ENCODE peak calls at places on chromosomes 4 and X, in ten cellular contexts. One of them, this sample, is unnamed. For H3K4me1 and H3K27me3, the result is how much of the 10 kb centered on the place peaks cover.

GRCh38 chrX:3428762-3429161 is 82.3 kb upstream of the MXRA5 start:
- DNase-seq in cardiac muscle cell: peak
- DNase-seq in pancreas: no peak
- DNase-seq in hepatocyte: no peak
- DNase-seq in heart right ventricle: no peak
- DNase-seq in lower lobe of right lung: no peak
- DNase-seq in breast epithelium: no peak
- DNase-seq in fibroblast of lung: no peak
- DNase-seq in tibial nerve: no peak
- DNase-seq in left lung: no peak
- DNase-seq in this sample: no peak

GRCh38 chrX:79564362-79564761 is 197.2 kb upstream of the ITM2A start:
- DNase-seq in cardiac muscle cell: no peak
- DNase-seq in pancreas: no peak
- DNase-seq in lower lobe of right lung: no peak
- DNase-seq in heart right ventricle: no peak
- DNase-seq in hepatocyte: no peak
- DNase-seq in tibial nerve: no peak
- DNase-seq in left lung: no peak
- DNase-seq in breast epithelium: no peak
- DNase-seq in fibroblast of lung: no peak
- DNase-seq in this sample: no peak

GRCh38 chr4:16461362-16461761 is 235.1 kb upstream of the TAPT1 start:
- DNase-seq in left lung: no peak
- DNase-seq in heart right ventricle: no peak
- DNase-seq in lower lobe of right lung: no peak
- DNase-seq in fibroblast of lung: no peak
- DNase-seq in hepatocyte: no peak
- DNase-seq in tibial nerve: no peak
- DNase-seq in cardiac muscle cell: no peak
- DNase-seq in pancreas: no peak
- DNase-seq in breast epithelium: no peak
- DNase-seq in this sample: no peak

GRCh38 chr4:48546336-48546735 is 56.3 kb downstream of the ZAR1 start:
- DNase-seq in pancreas: no peak
- DNase-seq in left lung: no peak
- DNase-seq in heart right ventricle: no peak
- DNase-seq in hepatocyte: peak
- DNase-seq in cardiac muscle cell: peak
- DNase-seq in tibial nerve: peak
- DNase-seq in breast epithelium: no peak
- DNase-seq in fibroblast of lung: peak
- DNase-seq in lower lobe of right lung: no peak
- DNase-seq in this sample: peak

GRCh38 chrX:139204576-139204902 is 326.0 kb upstream of the F9 start:
- DNase-seq in pancreas: no peak
- DNase-seq in lower lobe of right lung: peak
- DNase-seq in fibroblast of lung: no peak
- DNase-seq in hepatocyte: no peak
- DNase-seq in cardiac muscle cell: no peak
- DNase-seq in left lung: no peak
- DNase-seq in breast epithelium: no peak
- DNase-seq in tibial nerve: no peak
- DNase-seq in heart right ventricle: no peak
- DNase-seq in this sample: no peak

GRCh38 chr4:83906561-83906960 is 370.7 kb downstream of the GPAT3 start:
- DNase-seq in fibroblast of lung: peak
- DNase-seq in tibial nerve: peak
- DNase-seq in left lung: no peak
- DNase-seq in cardiac muscle cell: peak
- DNase-seq in pancreas: no peak
- DNase-seq in breast epithelium: no peak
- DNase-seq in lower lobe of right lung: no peak
- DNase-seq in hepatocyte: no peak
- DNase-seq in heart right ventricle: no peak
- DNase-seq in this sample: no peak

GRCh38 chrX:123833387-123833786 is 26.5 kb upstream of the XIAP start:
- DNase-seq in heart right ventricle: peak
- DNase-seq in cardiac muscle cell: peak
- DNase-seq in tibial nerve: peak
- DNase-seq in lower lobe of right lung: no peak
- DNase-seq in breast epithelium: no peak
- DNase-seq in hepatocyte: peak
- DNase-seq in pancreas: peak
- DNase-seq in fibroblast of lung: peak
- DNase-seq in left lung: no peak
- DNase-seq in this sample: peak

GRCh38 chr4:146647615-146648383 is 9.1 kb downstream of the POU4F2 start:
- DNase-seq in fibroblast of lung: no peak
- DNase-seq in cardiac muscle cell: no peak
- DNase-seq in left lung: peak
- DNase-seq in tibial nerve: no peak
- DNase-seq in pancreas: no peak
- DNase-seq in heart right ventricle: no peak
- DNase-seq in hepatocyte: no peak
- DNase-seq in lower lobe of right lung: no peak
- DNase-seq in breast epithelium: no peak
- DNase-seq in this sample: no peak

GRCh38 chrX:30067677-30068076 is 147.7 kb upstream of the MAGEB2 start:
- DNase-seq in hepatocyte: no peak
- DNase-seq in pancreas: no peak
- DNase-seq in breast epithelium: no peak
- DNase-seq in fibroblast of lung: no peak
- DNase-seq in tibial nerve: no peak
- DNase-seq in heart right ventricle: no peak
- DNase-seq in cardiac muscle cell: no peak
- DNase-seq in left lung: no peak
- DNase-seq in lower lobe of right lung: no peak
- DNase-seq in this sample: no peak

GRCh38 chr4:36054750-36055467 is 189.4 kb downstream of the ARAP2 start:
- DNase-seq in left lung: no peak
- DNase-seq in heart right ventricle: no peak
- DNase-seq in pancreas: no peak
- DNase-seq in tibial nerve: no peak
- DNase-seq in cardiac muscle cell: no peak
- DNase-seq in hepatocyte: no peak
- DNase-seq in fibroblast of lung: no peak
- DNase-seq in lower lobe of right lung: no peak
- DNase-seq in breast epithelium: no peak
- DNase-seq in this sample: no peak

GRCh38 chr4:828641-829271 is 2.8 kb upstream of the CPLX1 start:
- DNase-seq in pancreas: peak
- DNase-seq in tibial nerve: no peak
- DNase-seq in left lung: peak
- DNase-seq in fibroblast of lung: no peak
- DNase-seq in heart right ventricle: peak
- DNase-seq in lower lobe of right lung: peak
- DNase-seq in hepatocyte: no peak
- DNase-seq in breast epithelium: no peak
- DNase-seq in cardiac muscle cell: peak
- DNase-seq in this sample: no peak

GRCh38 chr4:1400191-1400805 is 5.9 kb downstream of the NKX1-1 start:
- DNase-seq in tibial nerve: no peak
- DNase-seq in fibroblast of lung: no peak
- DNase-seq in breast epithelium: no peak
- DNase-seq in lower lobe of right lung: peak
- DNase-seq in left lung: peak
- DNase-seq in hepatocyte: no peak
- DNase-seq in cardiac muscle cell: no peak
- DNase-seq in heart right ventricle: no peak
- DNase-seq in pancreas: peak
- DNase-seq in this sample: no peak

GRCh38 chr4:31071807-31072486 is 351.8 kb downstream of the PCDH7 start:
- DNase-seq in lower lobe of right lung: no peak
- DNase-seq in left lung: no peak
- DNase-seq in tibial nerve: no peak
- DNase-seq in fibroblast of lung: peak
- DNase-seq in hepatocyte: no peak
- DNase-seq in breast epithelium: no peak
- DNase-seq in pancreas: no peak
- DNase-seq in cardiac muscle cell: peak
- DNase-seq in heart right ventricle: no peak
- DNase-seq in this sample: no peak

GRCh38 chr4:76210502-76210901 is 3.1 kb downstream of the SCARB2 start:
- DNase-seq in lower lobe of right lung: no peak
- DNase-seq in breast epithelium: no peak
- DNase-seq in cardiac muscle cell: no peak
- DNase-seq in heart right ventricle: no peak
- DNase-seq in hepatocyte: no peak
- DNase-seq in fibroblast of lung: no peak
- DNase-seq in pancreas: no peak
- DNase-seq in left lung: no peak
- DNase-seq in tibial nerve: no peak
- DNase-seq in this sample: no peak

GRCh38 chrX:78237127-78237526 is 90.3 kb downstream of the CYSLTR1 start:
- DNase-seq in lower lobe of right lung: no peak
- DNase-seq in cardiac muscle cell: no peak
- DNase-seq in left lung: no peak
- DNase-seq in hepatocyte: no peak
- DNase-seq in fibroblast of lung: no peak
- DNase-seq in breast epithelium: no peak
- DNase-seq in tibial nerve: no peak
- DNase-seq in pancreas: no peak
- DNase-seq in heart right ventricle: no peak
- DNase-seq in this sample: no peak

DNA sequence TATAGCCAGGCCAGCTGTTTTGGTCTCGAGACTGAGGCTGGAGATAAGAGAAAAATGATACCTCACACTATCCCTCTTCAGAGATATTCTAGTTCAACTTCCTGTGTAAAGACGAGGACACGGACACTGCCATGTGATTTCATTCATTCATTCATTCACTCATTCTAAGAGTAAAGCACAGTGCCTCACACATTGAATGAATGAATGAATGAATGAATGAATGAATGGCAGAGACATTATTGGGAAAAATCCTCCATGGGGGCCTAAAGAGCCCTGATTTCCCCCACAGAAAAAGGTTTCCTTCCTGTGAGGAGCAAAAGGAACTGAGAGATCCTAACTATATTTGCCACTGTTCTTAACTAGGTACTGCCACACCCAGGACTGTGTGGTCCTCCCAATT is 183.4 kb upstream of the MAP3K15 start:
- DNase-seq in fibroblast of lung: no peak
- DNase-seq in lower lobe of right lung: no peak
- DNase-seq in hepatocyte: no peak
- DNase-seq in tibial nerve: no peak
- DNase-seq in pancreas: no peak
- DNase-seq in breast epithelium: no peak
- DNase-seq in heart right ventricle: no peak
- DNase-seq in cardiac muscle cell: no peak
- DNase-seq in left lung: no peak
- DNase-seq in this sample: no peak
- H3K4me1 ChIP-seq in fibroblast of lung: under half
- H3K4me1 ChIP-seq in lower lobe of right lung: under half
- H3K4me1 ChIP-seq in hepatocyte: under half
- H3K4me1 ChIP-seq in tibial nerve: under half
- H3K4me1 ChIP-seq in pancreas: under half
- H3K4me1 ChIP-seq in breast epithelium: under half
- H3K4me1 ChIP-seq in heart right ventricle: under half
- H3K4me1 ChIP-seq in cardiac muscle cell: under half
- H3K4me1 ChIP-seq in left lung: under half
- H3K4me1 ChIP-seq in this sample: under half

GRCh38 chrX:17397074-17397473 is 22.1 kb downstream of the NHS start:
- DNase-seq in lower lobe of right lung: no peak
- DNase-seq in pancreas: no peak
- DNase-seq in cardiac muscle cell: peak
- DNase-seq in hepatocyte: no peak
- DNase-seq in heart right ventricle: no peak
- DNase-seq in left lung: no peak
- DNase-seq in tibial nerve: no peak
- DNase-seq in fibroblast of lung: peak
- DNase-seq in breast epithelium: no peak
- DNase-seq in this sample: no peak
- H3K27me3 ChIP-seq in lower lobe of right lung: under half
- H3K27me3 ChIP-seq in pancreas: under half
- H3K27me3 ChIP-seq in cardiac muscle cell: under half
- H3K27me3 ChIP-seq in hepatocyte: under half
- H3K27me3 ChIP-seq in heart right ventricle: under half
- H3K27me3 ChIP-seq in left lung: under half
- H3K27me3 ChIP-seq in tibial nerve: under half
- H3K27me3 ChIP-seq in fibroblast of lung: under half
- H3K27me3 ChIP-seq in breast epithelium: under half
- H3K27me3 ChIP-seq in this sample: under half

DNA sequence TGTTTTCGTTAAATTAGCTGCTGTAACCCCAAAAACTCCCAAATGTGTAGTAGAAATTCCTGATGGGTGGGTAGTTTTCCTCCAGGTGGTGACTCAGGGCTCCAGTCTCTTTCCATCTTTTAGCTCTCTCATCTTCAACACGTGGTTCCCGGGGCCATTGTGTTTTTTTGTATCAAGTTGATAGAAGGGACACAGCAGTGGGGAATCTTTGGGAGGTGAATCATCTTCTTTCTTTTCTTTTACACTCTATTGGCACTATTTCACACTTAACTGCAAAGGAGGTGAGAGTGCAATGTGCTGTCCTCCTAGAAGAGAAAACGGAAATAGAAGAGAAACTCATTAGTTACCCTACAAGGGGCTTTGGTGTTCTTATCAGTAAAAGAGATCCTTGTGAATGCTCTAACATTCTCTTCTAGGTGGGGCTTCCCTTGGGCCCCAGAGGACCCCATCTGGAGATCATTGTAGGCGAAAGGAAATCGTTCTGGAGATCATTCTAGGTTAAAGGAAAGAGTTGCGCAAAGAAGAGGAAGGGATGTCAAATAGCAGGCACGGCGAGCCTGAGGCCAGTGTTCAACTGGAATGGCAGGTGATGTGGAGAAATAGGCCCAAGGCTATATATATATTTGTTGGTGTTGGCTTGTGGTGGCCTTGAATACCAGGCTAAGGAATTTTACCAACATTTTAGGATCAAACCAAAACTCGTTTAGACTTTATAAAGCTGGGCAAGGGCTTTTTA is 68.2 kb upstream of the ACSL1 start:
- DNase-seq in tibial nerve: no peak
- DNase-seq in left lung: no peak
- DNase-seq in cardiac muscle cell: no peak
- DNase-seq in fibroblast of lung: no peak
- DNase-seq in hepatocyte: no peak
- DNase-seq in heart right ventricle: no peak
- DNase-seq in breast epithelium: no peak
- DNase-seq in lower lobe of right lung: no peak
- DNase-seq in pancreas: no peak
- DNase-seq in this sample: no peak
- TF ChIP-seq CTCF in tibial nerve: no peak
- TF ChIP-seq CTCF in left lung: no peak
- TF ChIP-seq CTCF in cardiac muscle cell: no peak
- TF ChIP-seq CTCF in fibroblast of lung: no peak
- TF ChIP-seq CTCF in hepatocyte: no peak
- TF ChIP-seq CTCF in heart right ventricle: no peak
- TF ChIP-seq CTCF in breast epithelium: no peak
- TF ChIP-seq CTCF in lower lobe of right lung: no peak
- TF ChIP-seq CTCF in pancreas: no peak
- TF ChIP-seq CTCF in this sample: no peak

DNA sequence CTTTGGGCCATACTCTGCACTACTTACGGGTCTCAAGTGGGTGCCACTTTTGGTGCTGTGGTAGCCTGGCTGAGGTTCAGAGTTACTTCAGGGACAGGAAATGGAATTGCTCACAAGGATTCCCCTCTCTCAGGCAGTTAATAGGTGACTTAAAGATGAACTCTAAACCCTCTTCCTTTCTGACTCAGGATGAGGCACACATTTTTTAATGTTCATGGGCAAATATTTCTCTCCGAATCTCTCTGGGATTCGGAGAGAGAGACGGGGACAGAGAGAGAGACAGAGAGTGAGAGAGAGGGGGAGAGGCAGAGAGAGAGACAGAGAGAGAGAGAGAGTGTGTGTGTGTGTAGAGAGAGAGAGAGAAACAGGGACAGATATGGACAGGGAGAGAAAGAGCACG is 79.8 kb downstream of the NYX start:
- DNase-seq in pancreas: no peak
- DNase-seq in cardiac muscle cell: no peak
- DNase-seq in heart right ventricle: no peak
- DNase-seq in fibroblast of lung: no peak
- DNase-seq in left lung: no peak
- DNase-seq in lower lobe of right lung: no peak
- DNase-seq in breast epithelium: no peak
- DNase-seq in hepatocyte: no peak
- DNase-seq in tibial nerve: no peak
- DNase-seq in this sample: no peak
- H3K4me1 ChIP-seq in pancreas: under half
- H3K4me1 ChIP-seq in cardiac muscle cell: under half
- H3K4me1 ChIP-seq in heart right ventricle: under half
- H3K4me1 ChIP-seq in fibroblast of lung: under half
- H3K4me1 ChIP-seq in left lung: under half
- H3K4me1 ChIP-seq in lower lobe of right lung: under half
- H3K4me1 ChIP-seq in breast epithelium: under half
- H3K4me1 ChIP-seq in hepatocyte: under half
- H3K4me1 ChIP-seq in tibial nerve: under half
- H3K4me1 ChIP-seq in this sample: under half